ENCODE peak calls at places on chromosomes 2 and 18, in five cellular contexts. E is kidney tubule cell, W is RPMI7951, N is NCI-H460, K is T-helper 2 cell. R is an unnamed sample.

GRCh38 chr18:13191779-13192178 is 26.8 kb upstream of the LDLRAD4 start:
- DNase-seq in E (peak), W (no peak), N (no peak), K (no peak), R (no peak)

GRCh38 chr2:154700142-154700541 is 1.6 kb downstream of the KCNJ3 start:
- DNase-seq in E (no peak), W (no peak), N (no peak), K (no peak), R (no peak)

GRCh38 chr2:174336403-174337336 is 1.9 kb downstream of the SP9 start:
- DNase-seq in E (peak), W (peak), N (peak), K (no peak), R (no peak)

GRCh38 chr2:28633739-28634138 is 117.9 kb upstream of the PPP1CB start:
- DNase-seq in E (peak), W (peak), N (no peak), K (no peak), R (no peak)

GRCh38 chr2:213678437-213679218 is 394.4 kb downstream of the SPAG16 start:
- DNase-seq in E (no peak), W (no peak), N (no peak), K (no peak), R (no peak)

GRCh38 chr2:197258580-197258979 is 52.0 kb downstream of the ANKRD44 start:
- DNase-seq in E (no peak), W (peak), N (no peak), K (no peak), R (no peak)

GRCh38 chr2:229268626-229269025 is 2.5 kb downstream of the PID1 start:
- DNase-seq in E (no peak), W (peak), N (no peak), K (no peak), R (no peak)

GRCh38 chr18:79802298-79802697 is 4.6 kb downstream of the KCNG2 start:
- DNase-seq in E (no peak), W (no peak), N (no peak), K (no peak), R (no peak)

GRCh38 chr2:217512259-217512658 is 490.5 kb downstream of the TNS1 start:
- DNase-seq in E (no peak), W (peak), N (no peak), K (no peak), R (no peak)

GRCh38 chr2:58913082-58913726 is 672.1 kb upstream of the FANCL start:
- DNase-seq in E (no peak), W (no peak), N (no peak), K (no peak), R (no peak)